ENCODE peak calls at places on chromosomes 4 and X, in eight cellular contexts. S is AG04450, K is heart right ventricle, F is breast epithelium, N is upper lobe of left lung, Z is GM12878, P is aorta, U is pancreas. R is an unnamed sample.

GRCh38 chr4:48748949-48749596 is 31.0 kb downstream of the FRYL start:
- DNase-seq in S (no peak), K (no peak), F (no peak), N (no peak), Z (no peak), P (no peak), U (no peak), R (no peak)

GRCh38 chr4:26860922-26861433 is 337 bp downstream of the STIM2 start:
- DNase-seq in S (no peak), K (peak; percentile 66), F (no peak), N (peak; percentile 94), Z (no peak), P (peak; percentile 85), U (peak; percentile 43), R (no peak)

GRCh38 chrX:24201216-24201615 is 51.7 kb downstream of the ZFX start:
- DNase-seq in S (no peak), K (no peak), F (no peak), N (no peak), Z (no peak), P (no peak), U (no peak), R (no peak)

GRCh38 chr4:8409271-8410065 is 31.1 kb downstream of the ACOX3 start:
- DNase-seq in S (no peak), K (peak; percentile 62), F (no peak), N (no peak), Z (no peak), P (peak; percentile 75), U (no peak), R (no peak)

GRCh38 chr4:41541697-41542096 is 3.7 kb downstream of the LIMCH1 start:
- DNase-seq in S (no peak), K (no peak), F (no peak), N (no peak), Z (no peak), P (peak; percentile 60), U (no peak), R (no peak)

GRCh38 chr4:48333587-48333986 is 7.7 kb upstream of the SLAIN2 start:
- DNase-seq in S (no peak), K (no peak), F (no peak), N (no peak), Z (no peak), P (no peak), U (no peak), R (no peak)

GRCh38 chr4:32661229-32661628 is 1941.1 kb downstream of the PCDH7 start:
- DNase-seq in S (no peak), K (no peak), F (no peak), N (no peak), Z (no peak), P (no peak), U (no peak), R (no peak)

GRCh38 chr4:7649741-7650531 is 215.2 kb upstream of the PSAPL1 start:
- DNase-seq in S (peak; percentile 70), K (no peak), F (no peak), N (no peak), Z (peak; percentile 9), P (peak; percentile 66), U (no peak), R (no peak)

GRCh38 chr4:57490520-57490919 is 380.3 kb upstream of the IGFBP7 start:
- DNase-seq in S (no peak), K (no peak), F (peak; percentile 29), N (no peak), Z (no peak), P (no peak), U (no peak), R (peak; percentile 18)

GRCh38 chr4:38673109-38673978 is 9.3 kb downstream of the KLF3 start:
- DNase-seq in S (no peak), K (peak; percentile 72), F (no peak), N (peak; percentile 21), Z (no peak), P (peak; percentile 80), U (peak; percentile 73), R (peak; percentile 81)

GRCh38 chrX:112761239-112762207 is 79.1 kb downstream of the AMOT start:
- DNase-seq in S (no peak), K (no peak), F (no peak), N (no peak), Z (peak; percentile 53), P (no peak), U (no peak), R (no peak)

GRCh38 chr4:95546866-95547707 is 1.7 kb downstream of the UNC5C start:
- DNase-seq in S (no peak), K (no peak), F (no peak), N (no peak), Z (no peak), P (peak; percentile 73), U (no peak), R (no peak)
- H3K27ac ChIP-seq in S (no peak overlapping the region), K (peak overlapping the region; percentile 88), F (peak overlapping the region; percentile 90), N (peak overlapping the region; percentile 78), Z (no peak overlapping the region), P (peak overlapping the region; percentile 92), U (no peak overlapping the region), R (no peak overlapping the region)

GRCh38 chrX:13125188-13125587 is 80.8 kb upstream of the FAM9C start:
- DNase-seq in S (no peak), K (no peak), F (no peak), N (no peak), Z (no peak), P (no peak), U (no peak), R (no peak)
- H3K27ac ChIP-seq in S (no peak overlapping the region), K (peak overlapping the region; percentile 62), F (peak overlapping the region; percentile 30), N (no peak overlapping the region), Z (no peak overlapping the region), P (peak overlapping the region; percentile 83), U (no peak overlapping the region), R (no peak overlapping the region)

GRCh38 chr4:166087569-166087968 is 214.5 kb downstream of the TLL1 start:
- DNase-seq in S (no peak), K (no peak), F (no peak), N (no peak), Z (no peak), P (no peak), U (peak; percentile 13), R (no peak)

GRCh38 chr4:166088576-166088975 is 215.5 kb downstream of the TLL1 start:
- DNase-seq in S (no peak), K (no peak), F (no peak), N (no peak), Z (no peak), P (no peak), U (no peak), R (no peak)

GRCh38 chr4:166091914-166092510 is 219.0 kb downstream of the TLL1 start:
- DNase-seq in S (no peak), K (no peak), F (no peak), N (no peak), Z (no peak), P (no peak), U (no peak), R (no peak)

GRCh38 chr4:166092797-166093196 is 219.8 kb downstream of the TLL1 start:
- DNase-seq in S (no peak), K (no peak), F (no peak), N (no peak), Z (no peak), P (no peak), U (no peak), R (peak; percentile 5)

GRCh38 chr4:166091146-166091545 is 218.1 kb downstream of the TLL1 start:
- DNase-seq in S (no peak), K (no peak), F (no peak), N (no peak), Z (no peak), P (no peak), U (no peak), R (no peak)
- H3K27ac ChIP-seq in S (no peak overlapping the region), K (no peak overlapping the region), F (no peak overlapping the region), N (no peak overlapping the region), Z (no peak overlapping the region), P (no peak overlapping the region), U (no peak overlapping the region), R (no peak overlapping the region)

DNA sequence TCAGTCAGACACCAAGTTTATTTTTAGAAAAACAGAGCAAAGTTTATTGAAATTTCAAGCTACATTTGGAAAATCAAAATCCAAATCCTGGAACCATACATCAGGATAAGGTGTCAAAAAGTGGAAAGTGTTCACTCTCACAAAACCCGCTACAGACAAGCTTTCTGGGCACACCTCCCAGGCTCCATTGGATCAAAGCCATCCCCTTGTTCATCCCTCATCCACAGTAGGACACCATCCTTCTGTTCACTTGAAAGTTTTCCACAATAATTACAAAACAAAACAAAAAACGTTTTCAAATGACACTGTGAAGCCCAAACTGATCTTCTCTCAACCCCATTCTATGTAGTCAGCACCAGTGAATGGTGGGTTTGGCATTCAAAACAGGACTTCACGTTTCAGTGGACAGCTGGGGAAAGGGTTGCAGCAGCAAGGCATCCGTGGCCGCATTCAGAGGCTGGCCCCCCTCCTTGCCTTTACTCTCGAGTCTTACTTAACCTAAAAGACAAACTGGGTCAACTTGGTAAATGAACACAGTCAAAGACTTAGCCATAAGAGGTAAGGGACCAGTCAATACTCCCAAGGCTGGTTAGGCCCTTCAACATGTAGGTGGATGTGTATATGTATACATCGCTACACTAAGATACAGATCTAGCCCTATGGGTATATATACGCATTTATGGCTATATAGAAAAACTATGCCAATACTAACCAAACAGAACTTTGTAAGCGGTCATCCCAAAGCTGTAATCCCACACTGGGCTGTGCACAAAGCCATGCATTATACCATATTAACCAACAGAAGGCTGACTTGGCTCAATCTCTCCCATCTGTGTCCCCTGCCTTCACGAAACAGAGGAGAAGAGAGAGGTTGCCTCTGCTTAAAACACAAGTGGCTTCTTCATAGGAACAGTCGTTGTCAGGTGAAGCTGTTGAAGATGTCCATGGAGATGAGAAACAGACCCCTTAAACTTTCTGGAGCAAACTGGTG is 62.1 kb downstream of the TSC22D3 start:
- DNase-seq in S (no peak), K (no peak), F (no peak), N (no peak), Z (no peak), P (no peak), U (no peak), R (no peak)
- H3K27ac ChIP-seq in S (no peak overlapping the region), K (peak overlapping the region; percentile 94), F (peak overlapping the region; percentile 97), N (peak overlapping the region; percentile 97), Z (no peak overlapping the region), P (peak overlapping the region; percentile 100), U (no peak overlapping the region), R (no peak overlapping the region)

GRCh38 chrX:2677764-2678163 is 13.3 kb upstream of the CD99 start:
- DNase-seq in S (peak; percentile 98), K (peak; percentile 74), F (peak; percentile 32), N (no peak), Z (no peak), P (peak; percentile 94), U (peak; percentile 87), R (peak; percentile 92)

GRCh38 chrX:2679534-2680485 is 11.3 kb upstream of the CD99 start:
- DNase-seq in S (no peak), K (no peak), F (no peak), N (no peak), Z (no peak), P (no peak), U (no peak), R (no peak)

GRCh38 chrX:2678583-2678982 is 12.5 kb upstream of the CD99 start:
- DNase-seq in S (no peak), K (no peak), F (no peak), N (no peak), Z (no peak), P (no peak), U (no peak), R (no peak)

GRCh38 chrX:2673611-2674010 is 17.5 kb upstream of the CD99 start:
- DNase-seq in S (no peak), K (no peak), F (no peak), N (no peak), Z (no peak), P (no peak), U (no peak), R (no peak)

GRCh38 chrX:2676794-2677675 is 14.1 kb upstream of the CD99 start:
- DNase-seq in S (no peak), K (no peak), F (no peak), N (no peak), Z (no peak), P (no peak), U (no peak), R (no peak)
- H3K27ac ChIP-seq in S (peak overlapping the region; percentile 84), K (no peak overlapping the region), F (no peak overlapping the region), N (no peak overlapping the region), Z (no peak overlapping the region), P (no peak overlapping the region), U (no peak overlapping the region), R (peak overlapping the region; percentile 14)

GRCh38 chrX:17792842-17793241 is 55.5 kb downstream of the SCML1 start:
- DNase-seq in S (no peak), K (no peak), F (peak; percentile 64), N (no peak), Z (no peak), P (no peak), U (no peak), R (no peak)
- H3K27ac ChIP-seq in S (no peak overlapping the region), K (no peak overlapping the region), F (peak overlapping the region; percentile 53), N (no peak overlapping the region), Z (no peak overlapping the region), P (no peak overlapping the region), U (no peak overlapping the region), R (no peak overlapping the region)